ENCODE peak calls at places on chromosome 16, in eight cellular contexts. G, C, X, H, Q, L, U and Y are unnamed samples.

GRCh38 chr16:17070882-17071592 is 399.7 kb downstream of the XYLT1 start:
- DNase-seq in H (no peak), X (peak; percentile 6), U (peak; percentile 2), L (no peak), G (no peak), C (peak; percentile 35), Q (peak; percentile 94), Y (no peak)

GRCh38 chr16:87682852-87683399 is 80.6 kb downstream of the JPH3 start:
- DNase-seq in G (no peak), C (no peak), X (no peak), Q (no peak), U (no peak), L (no peak), H (no peak), Y (no peak)

GRCh38 chr16:11977206-11978041 is 890 bp downstream of the SNX29 start:
- DNase-seq in Q (no peak), H (no peak), X (peak; percentile 51), U (peak; percentile 92), L (peak; percentile 72), C (peak; percentile 63), G (peak; percentile 81), Y (peak; percentile 90)

GRCh38 chr16:1984347-1985225 is 593 bp downstream of the GFER start:
- DNase-seq in Q (peak; percentile 30), U (no peak), L (no peak), X (no peak), H (peak; percentile 79), C (no peak), G (peak; percentile 43), Y (no peak)

GRCh38 chr16:17303101-17303500 is 167.7 kb downstream of the XYLT1 start:
- DNase-seq in L (no peak), H (no peak), G (no peak), Q (peak; percentile 60), X (no peak), U (no peak), C (no peak), Y (no peak)

GRCh38 chr16:27762441-27762840 is 212.5 kb downstream of the KATNIP start:
- DNase-seq in U (no peak), L (peak; percentile 44), H (no peak), G (peak; percentile 45), C (no peak), X (no peak), Q (no peak), Y (peak; percentile 49)

GRCh38 chr16:47139561-47140185 is 4.1 kb downstream of the NETO2 start:
- DNase-seq in Q (no peak), C (no peak), H (no peak), X (no peak), U (peak; percentile 8), G (no peak), L (no peak), Y (no peak)

GRCh38 chr16:85169333-85170065 is 57.2 kb upstream of the CIBAR2 start:
- DNase-seq in X (no peak), L (peak; percentile 48), U (no peak), H (no peak), G (no peak), C (no peak), Q (no peak), Y (peak; percentile 34)

GRCh38 chr16:80122155-80122554 is 418.6 kb upstream of the DYNLRB2 start:
- DNase-seq in L (peak; percentile 24), U (peak; percentile 40), C (peak; percentile 54), G (no peak), X (no peak), H (no peak), Q (no peak), Y (peak; percentile 83)

GRCh38 chr16:1983544-1984346 is at the start of gene GFER:
- DNase-seq in L (peak; percentile 96), H (peak; percentile 94), U (peak; percentile 89), X (peak; percentile 96), Q (peak; percentile 78), C (peak; percentile 85), G (peak; percentile 94), Y (peak; percentile 90)

GRCh38 chr16:80084614-80085013 is 456.2 kb upstream of the DYNLRB2 start:
- DNase-seq in H (peak; percentile 71), L (peak; percentile 29), C (peak; percentile 29), X (peak; percentile 75), G (peak; percentile 68), Q (no peak), U (peak; percentile 26), Y (peak; percentile 1)

GRCh38 chr16:35197656-35198055 is 1738.2 kb downstream of the TP53TG3F start:
- DNase-seq in X (no peak), G (no peak), U (no peak), C (no peak), Q (no peak), L (no peak), H (no peak), Y (no peak)

GRCh38 chr16:66926171-66926570 is 836 bp upstream of the RRAD start:
- DNase-seq in G (no peak), U (no peak), Q (no peak), C (peak; percentile 63), X (no peak), H (no peak), L (no peak), Y (peak; percentile 36)

GRCh38 chr16:85227262-85227923 is 115.1 kb upstream of the CIBAR2 start:
- DNase-seq in L (no peak), X (no peak), U (no peak), H (no peak), C (no peak), Q (no peak), G (no peak), Y (no peak)

GRCh38 chr16:23282508-23282907 is 19.6 kb upstream of the SCNN1B start:
- DNase-seq in L (no peak), X (no peak), C (no peak), U (no peak), G (no peak), H (no peak), Q (no peak), Y (no peak)

GRCh38 chr16:1311212-1311737 is 1.8 kb downstream of the UBE2I start:
- DNase-seq in G (no peak), H (peak; percentile 48), U (no peak), C (no peak), X (no peak), Q (no peak), L (no peak), Y (peak; percentile 8)

GRCh38 chr16:11356573-11357331 is 11.5 kb downstream of the RMI2 start:
- DNase-seq in H (peak; percentile 81), C (peak; percentile 52), Q (peak; percentile 82), L (peak; percentile 65), X (peak; percentile 58), U (peak; percentile 51), G (peak; percentile 71), Y (peak; percentile 52)

GRCh38 chr16:3949287-3949686 is 68.8 kb upstream of the CREBBP start:
- DNase-seq in Q (no peak), C (no peak), L (peak; percentile 33), X (no peak), H (no peak), G (no peak), U (no peak), Y (peak; percentile 53)
- H3K4me3 ChIP-seq in Q (no peak overlapping the region), C (peak overlapping the region; percentile 38), L (peak overlapping the region; percentile 24), X (no peak overlapping the region), H (no peak overlapping the region), G (peak overlapping the region; percentile 41), U (no peak overlapping the region), Y (peak overlapping the region; percentile 62)

DNA sequence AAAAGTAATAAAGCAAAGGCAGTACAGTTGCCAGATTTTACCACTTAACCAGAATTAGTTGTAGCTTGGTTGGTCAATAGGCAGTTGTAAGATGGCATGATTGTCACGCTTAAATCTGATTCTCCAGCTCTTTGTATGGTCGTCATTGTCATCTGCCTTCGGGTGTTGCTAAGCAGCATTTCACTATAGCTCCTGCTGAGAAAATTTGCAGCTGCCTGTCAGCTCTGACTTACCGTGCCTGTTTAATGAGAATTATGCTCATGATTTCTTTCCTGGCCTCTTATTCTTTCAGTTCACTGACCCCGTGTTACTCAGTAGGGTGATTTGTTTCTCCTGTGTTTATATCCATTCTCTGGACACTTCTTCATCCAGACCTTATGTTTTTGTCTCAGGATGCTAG is 66.7 kb downstream of the TANGO6 start:
- DNase-seq in C (no peak), G (no peak), L (no peak), U (no peak), Q (no peak), X (no peak), H (no peak), Y (no peak)
- TF ChIP-seq CTCF in C (no peak), G (no peak), L (no peak), U (no peak), Q (no peak), X (no peak), H (no peak), Y (no peak)

GRCh38 chr16:70656065-70656711 is 9.8 kb downstream of the IL34 start:
- DNase-seq in G (no peak), Q (no peak), L (no peak), C (no peak), X (no peak), H (no peak), U (no peak), Y (no peak)

GRCh38 chr16:70653406-70653805 is 7.0 kb downstream of the IL34 start:
- DNase-seq in X (no peak), H (no peak), L (no peak), Q (no peak), C (no peak), U (no peak), G (no peak), Y (no peak)

GRCh38 chr16:70651524-70651923 is 5.2 kb downstream of the IL34 start:
- DNase-seq in U (peak; percentile 29), C (no peak), H (peak; percentile 23), X (no peak), G (peak; percentile 39), L (no peak), Q (no peak), Y (no peak)

GRCh38 chr16:70652322-70652721 is 6.0 kb downstream of the IL34 start:
- DNase-seq in L (peak; percentile 8), X (no peak), U (no peak), G (peak; percentile 34), C (no peak), H (peak; percentile 6), Q (no peak), Y (peak; percentile 23)

GRCh38 chr16:70653809-70654771 is 7.7 kb downstream of the IL34 start:
- DNase-seq in L (peak; percentile 90), G (peak; percentile 91), H (peak; percentile 80), X (peak; percentile 78), U (peak; percentile 84), C (peak; percentile 86), Q (peak; percentile 66), Y (peak; percentile 93)
- H3K4me3 ChIP-seq in L (peak overlapping the region; percentile 38), G (peak overlapping the region; percentile 44), H (no peak overlapping the region), X (peak overlapping the region; percentile 29), U (peak overlapping the region; percentile 48), C (peak overlapping the region; percentile 17), Q (peak overlapping the region; percentile 13), Y (peak overlapping the region; percentile 56)

GRCh38 chr16:29146266-29146665 is 161.4 kb downstream of the LAT start:
- DNase-seq in H (no peak), Q (no peak), X (no peak), U (no peak), G (no peak), C (no peak), L (no peak), Y (no peak)

GRCh38 chr16:29154100-29154499 is 169.2 kb downstream of the LAT start:
- DNase-seq in H (no peak), G (no peak), U (no peak), L (no peak), C (peak; percentile 51), Q (no peak), X (no peak), Y (no peak)

GRCh38 chr16:29147710-29148425 is 163.0 kb downstream of the LAT start:
- DNase-seq in C (no peak), Q (no peak), X (no peak), H (peak; percentile 85), U (no peak), L (no peak), G (no peak), Y (no peak)

GRCh38 chr16:29151317-29151716 is 166.5 kb downstream of the LAT start:
- DNase-seq in H (peak; percentile 62), G (no peak), C (no peak), Q (no peak), L (no peak), U (no peak), X (no peak), Y (no peak)

GRCh38 chr16:29148867-29149272 is 164.0 kb downstream of the LAT start:
- DNase-seq in Q (peak; percentile 82), G (no peak), C (peak; percentile 45), X (no peak), L (no peak), H (peak; percentile 61), U (no peak), Y (no peak)
- TF ChIP-seq CTCF in Q (no peak), G (no peak), C (no peak), X (no peak), L (no peak), H (no peak), U (no peak), Y (no peak)